ENCODE peak calls at places on chromosomes 3 and 15, in four cellular contexts. G is neural progenitor cell, Q is cardiac muscle cell, J is GM20000. V is an unnamed sample.

GRCh38 chr3:148955544-148956346 is 35.6 kb upstream of the GYG1 start:
- DNase-seq in Q (peak), J (peak), G (peak), V (peak)

GRCh38 chr3:100833483-100833882 is 124.2 kb downstream of the TFG start:
- DNase-seq in J (no peak), Q (no peak), G (peak), V (no peak)

GRCh38 chr3:190526787-190527767 is 13.2 kb downstream of the IL1RAP start:
- DNase-seq in G (no peak), Q (peak), J (no peak), V (no peak)

GRCh38 chr15:43511012-43511885 is 6.2 kb upstream of the MAP1A start:
- DNase-seq in Q (no peak), G (peak), J (peak), V (no peak)

GRCh38 chr15:47363653-47364052 is 353.7 kb upstream of the SEMA6D start:
- DNase-seq in J (no peak), Q (no peak), G (no peak), V (no peak)

GRCh38 chr15:101088311-101088710 is 163.5 kb downstream of the CHSY1 start:
- DNase-seq in Q (no peak), G (no peak), J (no peak), V (no peak)

GRCh38 chr3:150739877-150740645 is 22.9 kb downstream of the SIAH2 start:
- DNase-seq in G (no peak), Q (no peak), J (no peak), V (no peak)

GRCh38 chr15:48547305-48547704 is 98.2 kb downstream of the FBN1 start:
- DNase-seq in J (no peak), G (no peak), Q (peak), V (no peak)

GRCh38 chr15:41024141-41024540 is 70.9 kb downstream of the CHAC1 start:
- DNase-seq in Q (peak), J (no peak), G (no peak), V (no peak)

GRCh38 chr3:185825639-185826481 is 1.0 kb upstream of the IGF2BP2 start:
- DNase-seq in J (peak), Q (peak), G (peak), V (peak)

GRCh38 chr3:87548271-87548670 is 271.9 kb upstream of the POU1F1 start:
- DNase-seq in G (no peak), J (no peak), Q (no peak), V (no peak)

GRCh38 chr15:53665930-53666329 is 93.5 kb downstream of the WDR72 start:
- DNase-seq in J (no peak), Q (no peak), G (no peak), V (no peak)

GRCh38 chr15:67828969-67829646 is 3.8 kb downstream of the SKOR1 start:
- DNase-seq in G (peak), J (no peak), Q (no peak), V (no peak)

GRCh38 chr3:94069242-94069813 is 6.5 kb downstream of the NSUN3 start:
- DNase-seq in J (peak), G (no peak), Q (peak), V (no peak)

GRCh38 chr3:87250009-87250408 is 22.9 kb downstream of the CHMP2B start:
- DNase-seq in Q (no peak), G (no peak), J (no peak), V (no peak)

GRCh38 chr15:63985221-63986184 is 60.8 kb downstream of the DAPK2 start:
- DNase-seq in Q (no peak), G (no peak), J (no peak), V (no peak)

GRCh38 chr3:151096697-151097096 is 11.2 kb downstream of the MED12L start:
- DNase-seq in J (no peak), G (no peak), Q (no peak), V (no peak)

GRCh38 chr15:65888998-65889397 is 19.7 kb downstream of the RAB11A start:
- DNase-seq in J (no peak), Q (no peak), G (no peak), V (no peak)

GRCh38 chr3:61855211-61855610 is 293.8 kb downstream of the PTPRG start:
- DNase-seq in Q (peak), J (no peak), G (no peak), V (no peak)

GRCh38 chr15:98599911-98600685 is 48.2 kb upstream of the IGF1R start:
- DNase-seq in Q (peak), G (no peak), J (peak), V (peak)

GRCh38 chr3:172461530-172462138 is 13.4 kb upstream of the GHSR start:
- DNase-seq in Q (peak), J (peak), G (peak), V (peak)

GRCh38 chr3:172085557-172085895 is 46.1 kb downstream of the FNDC3B start:
- DNase-seq in J (no peak), Q (no peak), G (no peak), V (no peak)

GRCh38 chr15:50146661-50147060 is 27.6 kb upstream of the ATP8B4 start:
- DNase-seq in G (no peak), Q (no peak), J (no peak), V (no peak)

GRCh38 chr15:48718646-48719045 is 73.1 kb upstream of the FBN1 start:
- DNase-seq in G (no peak), J (no peak), Q (peak), V (no peak)

GRCh38 chr15:55846108-55846707 is 103.3 kb upstream of the PRTG start:
- DNase-seq in J (peak), Q (peak), G (peak), V (peak)

GRCh38 chr15:57570994-57571393 is 20.7 kb upstream of the MYZAP start:
- DNase-seq in G (no peak), Q (peak), J (no peak), V (no peak)

GRCh38 chr3:9339750-9340449 is 23.0 kb upstream of the THUMPD3 start:
- DNase-seq in Q (no peak), J (no peak), G (no peak), V (no peak)

GRCh38 chr15:87129916-87130315 is 1050.2 kb downstream of the AGBL1 start:
- DNase-seq in G (no peak), Q (no peak), J (no peak), V (no peak)

GRCh38 chr15:52481915-52482314 is 46.8 kb downstream of the MYO5A start:
- DNase-seq in G (no peak), Q (peak), J (peak), V (peak)

GRCh38 chr3:155019576-155019975 is 60.5 kb upstream of the MME start:
- DNase-seq in J (no peak), G (no peak), Q (peak), V (no peak)

GRCh38 chr3:157464283-157464682 is 27.6 kb downstream of the PTX3 start:
- DNase-seq in Q (no peak), G (no peak), J (no peak), V (no peak)

DNA sequence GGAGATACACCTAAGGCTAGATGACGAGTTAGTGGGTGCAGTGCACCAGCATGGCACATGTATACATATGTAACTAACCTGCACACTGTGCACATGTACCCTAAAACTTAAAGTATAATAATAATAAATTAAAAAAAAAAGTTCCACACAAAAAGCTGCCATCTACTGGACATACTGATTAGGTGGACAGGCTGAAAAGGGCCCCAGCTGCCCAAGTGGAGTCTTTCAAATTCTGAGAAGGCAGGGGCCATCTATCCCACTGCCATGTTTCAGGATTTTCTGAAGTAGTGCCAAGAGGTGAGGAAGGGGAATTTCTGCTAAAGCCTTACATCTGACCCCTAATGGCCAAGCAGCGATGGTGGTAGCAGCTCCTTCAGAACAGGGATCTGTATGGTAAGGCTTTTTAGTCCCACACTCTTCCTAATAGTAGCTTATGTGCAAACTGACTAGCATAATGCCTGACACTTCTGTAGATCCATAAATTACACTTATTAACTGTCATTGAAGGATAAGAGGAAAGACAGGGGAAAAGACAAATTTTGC is 7.7 kb downstream of the FSTL1 start:
- DNase-seq in G (peak), Q (no peak), J (no peak), V (no peak)
- TF ChIP-seq CTCF in G (peak), Q (peak), J (no peak), V (no peak)

GRCh38 chr3:195891431-195892104 is 16.8 kb downstream of the TNK2 start:
- DNase-seq in Q (no peak), J (no peak), G (no peak), V (no peak)

GRCh38 chr3:195888311-195888761 is 20.0 kb downstream of the TNK2 start:
- DNase-seq in G (no peak), Q (no peak), J (no peak), V (no peak)

GRCh38 chr3:195888981-195889842 is 19.1 kb downstream of the TNK2 start:
- DNase-seq in G (no peak), J (no peak), Q (no peak), V (no peak)

GRCh38 chr3:195892105-195892354 is 16.3 kb downstream of the TNK2 start:
- DNase-seq in J (no peak), G (no peak), Q (no peak), V (no peak)

DNA sequence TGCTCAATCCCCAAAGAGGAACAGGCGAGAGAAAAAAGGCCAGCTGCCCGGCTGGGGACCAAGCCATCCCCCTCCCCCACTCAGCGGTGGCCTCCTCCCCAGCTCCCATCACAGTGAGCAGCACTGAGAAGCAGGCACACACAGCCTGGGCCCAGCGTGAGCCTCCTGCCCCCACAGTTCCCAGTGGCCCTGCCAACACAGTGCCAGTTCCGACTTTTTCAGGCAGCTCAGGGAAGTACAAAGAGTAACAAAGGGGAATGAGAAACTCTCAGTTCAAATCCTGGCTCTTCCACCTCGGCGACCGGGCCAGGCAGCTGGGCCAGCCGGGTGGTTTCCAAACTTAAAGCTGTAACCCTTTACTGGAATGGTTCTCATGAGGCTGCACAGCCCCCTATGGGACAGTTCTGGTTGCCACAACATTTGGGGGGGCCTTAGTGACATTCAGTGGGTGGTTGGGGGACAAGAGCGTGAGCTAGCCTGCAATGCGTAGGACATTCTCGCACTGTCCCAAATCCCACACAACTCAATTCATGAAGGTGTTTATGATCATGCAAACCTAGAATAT is 18.4 kb downstream of the TNK2 start:
- DNase-seq in G (peak), J (no peak), Q (no peak), V (no peak)
- TF ChIP-seq CTCF in G (peak), J (no peak), Q (no peak), V (no peak)

GRCh38 chr3:132723551-132723950 is 1.3 kb upstream of the NPHP3 start:
- DNase-seq in J (no peak), G (no peak), Q (no peak), V (no peak)

GRCh38 chr3:132722165-132723023 is at the start of gene NPHP3:
- DNase-seq in J (peak), G (peak), Q (peak), V (peak)

GRCh38 chr3:132721479-132722164 is 587 bp downstream of the NPHP3 start:
- DNase-seq in Q (peak), J (no peak), G (peak), V (no peak)

GRCh38 chr3:132726341-132726823 is 4.2 kb upstream of the NPHP3 start:
- DNase-seq in G (peak), J (peak), Q (peak), V (peak)

GRCh38 chr3:132723024-132723462 is 834 bp upstream of the NPHP3 start:
- DNase-seq in G (no peak), J (no peak), Q (no peak), V (peak)
- TF ChIP-seq CTCF in G (no peak), J (no peak), Q (no peak), V (no peak)

DNA sequence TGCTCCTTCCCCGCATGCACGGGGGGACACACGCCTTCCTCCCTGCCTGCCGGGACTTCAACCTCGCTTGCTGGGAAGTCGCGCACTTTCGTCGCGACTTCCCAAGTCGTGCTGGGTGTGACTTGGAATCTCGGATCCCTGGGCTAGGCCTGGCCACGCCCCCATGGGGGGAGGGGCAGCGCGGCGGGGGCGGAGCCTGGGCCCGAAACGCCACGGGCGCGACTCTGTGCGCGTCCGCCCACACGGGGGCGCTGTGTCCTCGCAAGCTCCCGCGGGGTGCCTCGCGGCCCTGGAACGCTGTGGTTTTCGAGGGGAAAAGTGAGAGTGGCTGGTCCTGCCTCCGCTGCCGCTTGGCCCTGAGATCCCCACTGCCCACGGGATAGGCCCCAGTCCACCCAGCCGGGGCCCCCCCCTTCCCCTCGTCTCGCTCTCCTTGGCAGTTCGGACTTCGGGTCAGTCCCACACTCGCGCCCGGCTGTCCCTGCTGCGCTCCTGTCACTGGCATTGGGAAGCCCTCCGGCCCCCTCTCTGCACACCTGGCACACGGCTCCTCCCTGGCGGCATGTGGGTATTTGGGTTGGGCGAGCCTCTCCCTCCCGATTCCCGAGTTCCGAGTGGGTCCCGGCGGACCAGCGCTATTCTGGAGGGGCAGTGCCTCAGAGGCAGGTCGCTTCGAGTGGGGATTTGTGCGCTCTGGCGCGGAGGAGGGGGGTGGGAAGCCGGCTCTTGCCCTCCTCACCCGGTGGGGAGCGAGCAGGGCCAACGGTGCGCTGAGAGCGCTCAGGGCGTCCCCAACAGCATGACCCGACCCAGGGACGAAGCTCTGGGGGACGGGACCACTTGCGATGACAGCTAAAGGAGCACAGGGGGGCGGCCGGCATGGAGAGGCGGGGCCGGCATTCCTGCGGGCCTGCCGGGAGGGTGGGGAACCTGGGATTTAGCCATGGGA is 23.6 kb downstream of the SEC61A1 start:
- DNase-seq in J (peak), Q (peak), G (peak), V (peak)
- TF ChIP-seq CTCF in J (peak), Q (peak), G (peak), V (peak)

DNA sequence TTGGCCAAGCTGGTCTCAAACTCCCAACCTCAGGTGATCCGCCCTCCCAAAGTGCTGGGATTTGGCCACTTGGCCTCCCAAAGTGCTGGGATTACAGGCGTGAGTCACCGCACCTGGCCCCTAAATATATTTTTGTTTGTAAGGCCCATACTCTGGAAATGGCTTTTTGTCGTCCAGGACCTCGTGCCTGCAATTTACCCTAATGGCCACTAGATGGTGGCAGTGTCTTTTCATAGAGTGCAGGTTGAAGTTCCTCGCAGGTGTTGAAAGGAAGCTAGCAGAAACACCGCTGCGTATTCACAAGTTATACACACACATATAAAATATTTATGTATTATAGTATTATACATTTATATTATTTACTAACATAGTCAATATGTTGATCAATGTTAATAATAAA is 97.2 kb downstream of the LRTM1 start:
- DNase-seq in J (peak), G (peak), Q (peak), V (peak)
- TF ChIP-seq CTCF in J (peak), G (peak), Q (peak), V (peak)

GRCh38 chr3:98797905-98798304 is 34.8 kb downstream of the ST3GAL6 start:
- DNase-seq in Q (no peak), J (no peak), G (no peak), V (no peak)

GRCh38 chr3:98793971-98794370 is 30.8 kb downstream of the ST3GAL6 start:
- DNase-seq in G (no peak), J (no peak), Q (no peak), V (no peak)

GRCh38 chr3:98798820-98799219 is 35.7 kb downstream of the ST3GAL6 start:
- DNase-seq in J (no peak), G (no peak), Q (no peak), V (no peak)

GRCh38 chr3:98799479-98799878 is 36.3 kb downstream of the ST3GAL6 start:
- DNase-seq in J (no peak), Q (no peak), G (no peak), V (no peak)

GRCh38 chr3:98796334-98796733 is 33.2 kb downstream of the ST3GAL6 start:
- DNase-seq in J (no peak), Q (no peak), G (no peak), V (no peak)
- TF ChIP-seq CTCF in J (no peak), Q (no peak), G (no peak), V (no peak)

GRCh38 chr3:50862221-50862620 is 187.5 kb downstream of the DOCK3 start:
- DNase-seq in J (no peak), Q (no peak), G (peak), V (no peak)
- TF ChIP-seq CTCF in J (no peak), Q (no peak), G (peak), V (no peak)

V was measured in GM10248.